ENCODE peak calls at places on chromosomes 13 and 19, in eight cellular contexts. One of them, this sample, is unnamed.
A peak's percentile ranks its signal among the peaks of the same experiment; 100 is the strongest.

GRCh38 chr19:23698711-23699520 is 11.9 kb upstream of the ZNF675 start:
- DNase-seq in CD8-positive, alpha-beta T cell: no peak
- DNase-seq in transverse colon: peak; percentile 53
- DNase-seq in GM23248: peak; percentile 2
- DNase-seq in cardiac muscle cell: peak; percentile 19
- DNase-seq in SK-N-SH: peak; percentile 42
- DNase-seq in upper lobe of right lung: no peak
- DNase-seq in neuronal stem cell: no peak
- DNase-seq in this sample: no peak

GRCh38 chr19:3950871-3951861 is 18.3 kb downstream of the NMRK2 start:
- DNase-seq in CD8-positive, alpha-beta T cell: no peak
- DNase-seq in SK-N-SH: no peak
- DNase-seq in transverse colon: no peak
- DNase-seq in GM23248: no peak
- DNase-seq in neuronal stem cell: no peak
- DNase-seq in upper lobe of right lung: no peak
- DNase-seq in cardiac muscle cell: peak; percentile 56
- DNase-seq in this sample: peak; percentile 62

GRCh38 chr13:38895075-38895474 is 95.6 kb downstream of the STOML3 start:
- DNase-seq in upper lobe of right lung: no peak
- DNase-seq in cardiac muscle cell: no peak
- DNase-seq in SK-N-SH: no peak
- DNase-seq in transverse colon: no peak
- DNase-seq in GM23248: no peak
- DNase-seq in CD8-positive, alpha-beta T cell: no peak
- DNase-seq in neuronal stem cell: no peak
- DNase-seq in this sample: no peak

GRCh38 chr19:53394522-53394973 is 401 bp upstream of the ZNF765 start:
- DNase-seq in neuronal stem cell: no peak
- DNase-seq in GM23248: peak; percentile 79
- DNase-seq in SK-N-SH: peak; percentile 70
- DNase-seq in upper lobe of right lung: peak; percentile 68
- DNase-seq in cardiac muscle cell: peak; percentile 60
- DNase-seq in CD8-positive, alpha-beta T cell: no peak
- DNase-seq in transverse colon: peak; percentile 28
- DNase-seq in this sample: peak; percentile 89

GRCh38 chr13:39012608-39013007 is 22.0 kb upstream of the STOML3 start:
- DNase-seq in transverse colon: no peak
- DNase-seq in CD8-positive, alpha-beta T cell: no peak
- DNase-seq in upper lobe of right lung: no peak
- DNase-seq in GM23248: no peak
- DNase-seq in SK-N-SH: peak; percentile 19
- DNase-seq in neuronal stem cell: no peak
- DNase-seq in cardiac muscle cell: no peak
- DNase-seq in this sample: peak; percentile 85

GRCh38 chr19:49889687-49890348 is 6.9 kb downstream of the IL4I1 start:
- DNase-seq in upper lobe of right lung: peak; percentile 89
- DNase-seq in CD8-positive, alpha-beta T cell: peak; percentile 62
- DNase-seq in GM23248: peak; percentile 82
- DNase-seq in cardiac muscle cell: peak; percentile 77
- DNase-seq in SK-N-SH: peak; percentile 82
- DNase-seq in transverse colon: peak; percentile 71
- DNase-seq in neuronal stem cell: peak; percentile 74
- DNase-seq in this sample: peak; percentile 96

GRCh38 chr19:24078688-24079087 is 8.3 kb upstream of the ZNF254 start:
- DNase-seq in SK-N-SH: no peak
- DNase-seq in transverse colon: no peak
- DNase-seq in neuronal stem cell: peak; percentile 44
- DNase-seq in cardiac muscle cell: no peak
- DNase-seq in upper lobe of right lung: no peak
- DNase-seq in CD8-positive, alpha-beta T cell: no peak
- DNase-seq in GM23248: no peak
- DNase-seq in this sample: no peak

GRCh38 chr19:11849264-11849615 is 714 bp downstream of the ZNF439 start:
- DNase-seq in cardiac muscle cell: no peak
- DNase-seq in SK-N-SH: no peak
- DNase-seq in neuronal stem cell: no peak
- DNase-seq in GM23248: no peak
- DNase-seq in upper lobe of right lung: no peak
- DNase-seq in transverse colon: no peak
- DNase-seq in CD8-positive, alpha-beta T cell: no peak
- DNase-seq in this sample: no peak

GRCh38 chr13:109729031-109729870 is 57.1 kb downstream of the IRS2 start:
- DNase-seq in upper lobe of right lung: no peak
- DNase-seq in cardiac muscle cell: peak; percentile 33
- DNase-seq in transverse colon: no peak
- DNase-seq in GM23248: peak; percentile 14
- DNase-seq in CD8-positive, alpha-beta T cell: no peak
- DNase-seq in SK-N-SH: peak; percentile 53
- DNase-seq in neuronal stem cell: peak; percentile 53
- DNase-seq in this sample: peak; percentile 51

GRCh38 chr19:2455481-2456300 is 1.1 kb downstream of the LMNB2 start:
- DNase-seq in SK-N-SH: peak; percentile 75
- DNase-seq in cardiac muscle cell: no peak
- DNase-seq in CD8-positive, alpha-beta T cell: no peak
- DNase-seq in GM23248: peak; percentile 62
- DNase-seq in neuronal stem cell: no peak
- DNase-seq in transverse colon: peak; percentile 61
- DNase-seq in upper lobe of right lung: peak; percentile 74
- DNase-seq in this sample: peak; percentile 55

GRCh38 chr13:92390217-92390616 is 836.4 kb upstream of the GPC6 start:
- DNase-seq in neuronal stem cell: no peak
- DNase-seq in CD8-positive, alpha-beta T cell: no peak
- DNase-seq in upper lobe of right lung: no peak
- DNase-seq in transverse colon: no peak
- DNase-seq in cardiac muscle cell: no peak
- DNase-seq in GM23248: no peak
- DNase-seq in SK-N-SH: no peak
- DNase-seq in this sample: no peak

GRCh38 chr13:21402586-21403307 is 56.4 kb downstream of the ZDHHC20 start:
- DNase-seq in upper lobe of right lung: no peak
- DNase-seq in neuronal stem cell: no peak
- DNase-seq in GM23248: peak; percentile 75
- DNase-seq in CD8-positive, alpha-beta T cell: no peak
- DNase-seq in transverse colon: no peak
- DNase-seq in SK-N-SH: no peak
- DNase-seq in cardiac muscle cell: no peak
- DNase-seq in this sample: no peak

GRCh38 chr19:47509973-47510372 is 4.9 kb downstream of the NAPA start:
- DNase-seq in GM23248: peak; percentile 67
- DNase-seq in upper lobe of right lung: no peak
- DNase-seq in transverse colon: no peak
- DNase-seq in neuronal stem cell: no peak
- DNase-seq in cardiac muscle cell: no peak
- DNase-seq in SK-N-SH: no peak
- DNase-seq in CD8-positive, alpha-beta T cell: no peak
- DNase-seq in this sample: no peak

GRCh38 chr19:29819300-29819699 is 7.5 kb downstream of the CCNE1 start:
- DNase-seq in transverse colon: no peak
- DNase-seq in SK-N-SH: no peak
- DNase-seq in upper lobe of right lung: no peak
- DNase-seq in GM23248: no peak
- DNase-seq in cardiac muscle cell: no peak
- DNase-seq in CD8-positive, alpha-beta T cell: no peak
- DNase-seq in neuronal stem cell: no peak
- DNase-seq in this sample: no peak

GRCh38 chr19:42563352-42564210 is 31.1 kb downstream of the CEACAM8 start:
- DNase-seq in upper lobe of right lung: no peak
- DNase-seq in neuronal stem cell: peak; percentile 20
- DNase-seq in SK-N-SH: peak; percentile 63
- DNase-seq in GM23248: peak; percentile 71
- DNase-seq in cardiac muscle cell: peak; percentile 73
- DNase-seq in CD8-positive, alpha-beta T cell: no peak
- DNase-seq in transverse colon: peak; percentile 35
- DNase-seq in this sample: peak; percentile 79

GRCh38 chr13:34863360-34864135 is 78.5 kb upstream of the NBEA start:
- DNase-seq in neuronal stem cell: no peak
- DNase-seq in cardiac muscle cell: no peak
- DNase-seq in GM23248: peak; percentile 91
- DNase-seq in CD8-positive, alpha-beta T cell: no peak
- DNase-seq in SK-N-SH: no peak
- DNase-seq in transverse colon: no peak
- DNase-seq in upper lobe of right lung: no peak
- DNase-seq in this sample: no peak

GRCh38 chr19:18433039-18433691 is 4.8 kb downstream of the ISYNA1 start:
- DNase-seq in neuronal stem cell: no peak
- DNase-seq in CD8-positive, alpha-beta T cell: no peak
- DNase-seq in transverse colon: no peak
- DNase-seq in GM23248: peak; percentile 20
- DNase-seq in upper lobe of right lung: no peak
- DNase-seq in cardiac muscle cell: no peak
- DNase-seq in SK-N-SH: peak; percentile 75
- DNase-seq in this sample: peak; percentile 81

GRCh38 chr19:14366529-14366928 is 14.7 kb upstream of the ADGRE5 start:
- DNase-seq in cardiac muscle cell: peak; percentile 67
- DNase-seq in SK-N-SH: peak; percentile 51
- DNase-seq in CD8-positive, alpha-beta T cell: peak; percentile 84
- DNase-seq in upper lobe of right lung: peak; percentile 91
- DNase-seq in transverse colon: peak; percentile 95
- DNase-seq in GM23248: peak; percentile 59
- DNase-seq in neuronal stem cell: no peak
- DNase-seq in this sample: peak; percentile 97

GRCh38 chr19:13334801-13335481 is 171.3 kb downstream of the CACNA1A start:
- DNase-seq in CD8-positive, alpha-beta T cell: no peak
- DNase-seq in neuronal stem cell: no peak
- DNase-seq in transverse colon: no peak
- DNase-seq in GM23248: no peak
- DNase-seq in SK-N-SH: no peak
- DNase-seq in cardiac muscle cell: no peak
- DNase-seq in upper lobe of right lung: no peak
- DNase-seq in this sample: no peak

GRCh38 chr13:57437587-57437986 is 194.0 kb upstream of the PCDH17 start:
- DNase-seq in SK-N-SH: no peak
- DNase-seq in CD8-positive, alpha-beta T cell: no peak
- DNase-seq in GM23248: no peak
- DNase-seq in upper lobe of right lung: no peak
- DNase-seq in transverse colon: no peak
- DNase-seq in neuronal stem cell: no peak
- DNase-seq in cardiac muscle cell: no peak
- DNase-seq in this sample: peak; percentile 52

GRCh38 chr19:5691930-5692784 is 2.1 kb downstream of the RPL36 start:
- DNase-seq in CD8-positive, alpha-beta T cell: no peak
- DNase-seq in transverse colon: no peak
- DNase-seq in neuronal stem cell: no peak
- DNase-seq in cardiac muscle cell: no peak
- DNase-seq in upper lobe of right lung: peak; percentile 65
- DNase-seq in GM23248: peak; percentile 69
- DNase-seq in SK-N-SH: peak; percentile 64
- DNase-seq in this sample: peak; percentile 55
- H3K36me3 ChIP-seq in CD8-positive, alpha-beta T cell: peaks cover 20% of the 10 kb centered on the region
- H3K36me3 ChIP-seq in transverse colon: peaks cover 9% of the 10 kb centered on the region
- H3K36me3 ChIP-seq in neuronal stem cell: peaks cover 49% of the 10 kb centered on the region
- H3K36me3 ChIP-seq in cardiac muscle cell: peaks cover 32% of the 10 kb centered on the region
- H3K36me3 ChIP-seq in upper lobe of right lung: peaks cover 56% of the 10 kb centered on the region
- H3K36me3 ChIP-seq in GM23248: peaks cover 18% of the 10 kb centered on the region
- H3K36me3 ChIP-seq in SK-N-SH: peaks cover 9% of the 10 kb centered on the region
- H3K36me3 ChIP-seq in this sample: peaks cover 42% of the 10 kb centered on the region

DNA sequence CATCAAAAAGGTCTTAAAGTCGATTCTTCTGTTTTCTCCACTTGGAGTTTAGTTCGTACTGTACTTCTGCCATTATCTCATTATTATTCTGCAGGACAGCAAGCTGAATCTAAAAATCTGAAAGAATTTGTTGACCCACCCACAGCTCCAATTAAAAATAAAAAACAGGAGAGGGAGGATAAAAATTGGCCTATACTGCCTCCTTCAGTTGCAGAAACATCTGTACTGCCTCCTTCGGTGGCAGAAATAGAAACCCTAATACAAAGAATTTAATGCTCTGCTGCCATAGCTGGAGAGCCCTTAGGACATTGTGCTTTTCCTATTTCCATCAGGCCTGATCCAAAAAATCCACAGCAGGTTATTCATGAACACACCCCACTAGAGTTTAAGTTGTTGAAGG is 9.8 kb downstream of the ZNF350 start:
- DNase-seq in CD8-positive, alpha-beta T cell: no peak
- DNase-seq in transverse colon: no peak
- DNase-seq in SK-N-SH: no peak
- DNase-seq in upper lobe of right lung: no peak
- DNase-seq in neuronal stem cell: no peak
- DNase-seq in GM23248: no peak
- DNase-seq in cardiac muscle cell: no peak
- DNase-seq in this sample: no peak
- H3K36me3 ChIP-seq in CD8-positive, alpha-beta T cell: peaks cover 44% of the 10 kb centered on the region
- H3K36me3 ChIP-seq in transverse colon: peaks cover 67% of the 10 kb centered on the region
- H3K36me3 ChIP-seq in SK-N-SH: peaks cover 63% of the 10 kb centered on the region
- H3K36me3 ChIP-seq in upper lobe of right lung: peaks cover 18% of the 10 kb centered on the region
- H3K36me3 ChIP-seq in neuronal stem cell: peaks cover 3% of the 10 kb centered on the region
- H3K36me3 ChIP-seq in GM23248: peaks cover 43% of the 10 kb centered on the region
- H3K36me3 ChIP-seq in cardiac muscle cell: peaks cover 14% of the 10 kb centered on the region
- H3K36me3 ChIP-seq in this sample: peaks cover 46% of the 10 kb centered on the region

DNA sequence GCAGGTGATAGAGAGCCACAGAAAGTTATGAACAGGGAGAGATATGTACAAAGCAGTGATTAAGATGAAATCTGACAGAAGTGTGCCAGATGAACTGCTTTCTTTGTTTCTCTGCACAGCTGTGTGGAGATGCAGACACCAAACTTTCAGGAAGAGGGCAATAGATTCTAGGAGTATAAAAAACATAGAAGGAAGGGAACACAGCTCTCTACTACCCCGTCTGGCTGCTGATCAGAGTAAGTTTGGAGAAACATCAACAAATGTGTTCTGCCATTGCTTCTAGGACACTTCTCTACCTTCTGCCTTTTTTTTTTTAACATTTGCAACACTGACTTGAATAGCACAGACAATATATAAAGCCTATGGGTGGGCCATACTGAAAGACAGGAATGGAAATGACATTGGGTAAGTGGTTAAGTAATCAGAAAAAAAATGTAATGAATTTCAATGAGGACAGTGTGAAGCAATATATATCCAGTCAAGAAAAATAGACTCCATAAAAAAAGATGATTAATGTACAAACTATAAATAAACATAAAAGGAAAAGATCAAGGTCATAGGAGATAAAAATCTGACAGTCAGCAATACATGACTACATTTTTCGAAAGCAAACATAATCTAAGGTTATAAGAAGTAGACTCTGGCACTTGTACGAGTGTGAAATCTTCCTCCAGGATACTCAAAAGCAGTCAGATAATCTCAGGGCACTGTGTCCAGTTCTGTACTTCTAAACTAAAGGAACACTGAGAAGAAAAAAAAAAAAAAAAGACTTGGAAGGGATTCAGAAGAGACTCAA is 21.4 kb downstream of the NUFIP1 start:
- DNase-seq in SK-N-SH: no peak
- DNase-seq in upper lobe of right lung: no peak
- DNase-seq in transverse colon: no peak
- DNase-seq in CD8-positive, alpha-beta T cell: no peak
- DNase-seq in neuronal stem cell: no peak
- DNase-seq in GM23248: peak; percentile 33
- DNase-seq in cardiac muscle cell: no peak
- DNase-seq in this sample: no peak
- H3K36me3 ChIP-seq in SK-N-SH: peaks cover 35% of the 10 kb centered on the region
- H3K36me3 ChIP-seq in upper lobe of right lung: peaks cover 24% of the 10 kb centered on the region
- H3K36me3 ChIP-seq in transverse colon: peaks cover 22% of the 10 kb centered on the region
- H3K36me3 ChIP-seq in CD8-positive, alpha-beta T cell: no peaks in the 10 kb centered on the region
- H3K36me3 ChIP-seq in neuronal stem cell: peaks cover 9% of the 10 kb centered on the region
- H3K36me3 ChIP-seq in GM23248: peaks cover 15% of the 10 kb centered on the region
- H3K36me3 ChIP-seq in cardiac muscle cell: peaks cover 22% of the 10 kb centered on the region
- H3K36me3 ChIP-seq in this sample: peaks cover 56% of the 10 kb centered on the region

DNA sequence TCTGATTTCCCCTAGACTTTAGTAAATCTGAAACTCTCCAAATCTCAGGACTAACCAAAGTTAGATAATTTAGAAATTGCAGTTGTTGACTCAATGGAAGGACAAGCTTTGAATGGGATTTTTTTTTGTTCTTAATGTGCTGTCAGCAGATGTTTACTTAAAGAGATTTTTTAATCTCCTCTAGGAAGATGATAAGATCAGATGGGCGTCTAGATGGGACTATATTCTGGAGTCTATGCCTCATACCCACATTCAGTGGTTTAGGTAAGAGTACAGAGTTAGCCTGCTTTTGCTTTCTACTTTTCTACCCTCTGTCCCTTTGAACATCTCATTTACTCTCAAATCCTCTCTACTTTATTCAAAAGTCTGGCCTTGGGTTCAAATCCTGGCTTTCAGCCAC is 39.3 kb downstream of the TM9SF2 start:
- DNase-seq in upper lobe of right lung: no peak
- DNase-seq in SK-N-SH: no peak
- DNase-seq in GM23248: no peak
- DNase-seq in transverse colon: no peak
- DNase-seq in cardiac muscle cell: no peak
- DNase-seq in neuronal stem cell: no peak
- DNase-seq in CD8-positive, alpha-beta T cell: no peak
- DNase-seq in this sample: no peak
- H3K36me3 ChIP-seq in upper lobe of right lung: peaks cover 85% of the 10 kb centered on the region
- H3K36me3 ChIP-seq in SK-N-SH: peaks cover 83% of the 10 kb centered on the region
- H3K36me3 ChIP-seq in GM23248: peaks cover 30% of the 10 kb centered on the region
- H3K36me3 ChIP-seq in transverse colon: peaks cover 62% of the 10 kb centered on the region
- H3K36me3 ChIP-seq in cardiac muscle cell: peaks cover 64% of the 10 kb centered on the region
- H3K36me3 ChIP-seq in neuronal stem cell: peaks cover 15% of the 10 kb centered on the region
- H3K36me3 ChIP-seq in CD8-positive, alpha-beta T cell: peaks cover 11% of the 10 kb centered on the region
- H3K36me3 ChIP-seq in this sample: peaks cover 82% of the 10 kb centered on the region